ENCODE peak calls at places on chromosomes 16 and 17, in nine cellular contexts. S, V, G, L, R, U, Z, Y and P are unnamed samples. For H3K4me1, the result is how much of the 10 kb centered on the place peaks cover.

GRCh38 chr17:30226878-30227277 is 8.6 kb downstream of the SLC6A4 start:
- DNase-seq in Z (no peak), G (no peak), U (peak), R (no peak), V (no peak), S (no peak), Y (no peak), L (peak), P (no peak)

GRCh38 chr17:58364270-58364942 is 12.4 kb upstream of the SUPT4H1 start:
- DNase-seq in S (peak), Y (no peak), G (no peak), L (peak), V (peak), Z (no peak), R (no peak), U (peak), P (no peak)

GRCh38 chr17:6507535-6507934 is 48.8 kb downstream of the PITPNM3 start:
- DNase-seq in U (peak), R (peak), L (no peak), V (no peak), S (peak), G (no peak), Z (no peak), Y (no peak), P (no peak)

GRCh38 chr17:64048805-64049204 is 28.4 kb upstream of the ICAM2 start:
- DNase-seq in R (no peak), U (no peak), L (no peak), V (no peak), G (no peak), Z (no peak), S (no peak), Y (no peak), P (no peak)

GRCh38 chr16:80852261-80852872 is 48.0 kb upstream of the CDYL2 start:
- DNase-seq in L (peak), R (peak), S (peak), G (no peak), U (peak), Z (no peak), V (no peak), Y (no peak), P (no peak)

GRCh38 chr17:16283705-16284104 is 66.7 kb downstream of the PIGL start:
- DNase-seq in Y (no peak), R (peak), S (no peak), L (no peak), Z (no peak), U (no peak), G (no peak), V (no peak), P (no peak)

GRCh38 chr17:21134559-21134958 is 7.8 kb downstream of the DHRS7B start:
- DNase-seq in G (no peak), L (no peak), S (no peak), R (no peak), Y (no peak), Z (no peak), V (no peak), U (no peak), P (no peak)

GRCh38 chr17:79420318-79421243 is 190.3 kb downstream of the RBFOX3 start:
- DNase-seq in Y (no peak), U (peak), L (peak), Z (no peak), R (peak), S (no peak), V (no peak), G (no peak), P (no peak)

GRCh38 chr17:65364408-65364807 is 197.0 kb downstream of the AXIN2 start:
- DNase-seq in R (no peak), G (no peak), V (no peak), U (no peak), L (no peak), Z (no peak), S (no peak), Y (no peak), P (no peak)

DNA sequence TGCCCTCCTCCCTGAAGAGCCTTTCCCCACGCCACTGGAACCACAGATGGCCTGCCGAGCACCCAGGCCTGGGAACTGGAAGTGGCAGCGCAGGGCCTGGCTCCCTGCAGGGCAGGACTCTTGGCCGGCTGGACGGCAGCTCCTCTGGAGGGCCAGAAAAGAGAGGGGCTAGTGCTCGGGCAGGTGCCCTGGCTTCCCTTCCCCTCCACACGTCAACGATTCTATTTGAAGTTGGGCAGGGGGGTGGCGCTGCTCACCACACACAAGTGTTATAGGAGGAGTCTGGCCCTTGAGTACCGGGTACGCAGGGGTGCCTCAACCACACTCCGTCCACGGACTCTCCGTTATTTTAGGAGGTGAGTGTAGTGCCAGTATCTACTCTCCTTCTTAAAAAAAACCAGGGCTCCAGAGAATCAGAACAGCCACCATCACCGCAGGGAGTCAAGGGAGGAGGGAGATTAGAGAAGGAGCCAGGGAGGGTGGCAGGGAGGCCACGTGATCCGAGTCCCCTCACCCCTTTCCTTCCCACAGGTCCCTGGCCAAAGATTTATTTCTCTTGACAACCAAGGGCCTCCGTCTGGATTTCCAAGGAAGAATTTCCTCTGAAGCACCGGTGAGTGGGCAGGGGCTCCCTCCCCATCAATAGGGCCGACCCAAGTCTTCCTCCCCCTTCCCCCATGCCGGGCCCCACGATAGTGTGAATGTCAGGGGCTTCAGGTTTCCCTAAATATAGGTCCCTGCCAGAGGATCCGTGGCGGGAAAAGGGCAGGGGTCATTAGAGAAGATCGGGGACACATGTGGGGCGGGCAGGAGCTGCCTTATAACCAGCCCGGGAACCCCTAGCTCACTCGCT is 1.4 kb upstream of the ALDOA start:
- DNase-seq in Y (peak), Z (peak), G (peak), R (no peak), L (peak), U (no peak), V (peak), S (peak), P (peak)
- TF ChIP-seq CTCF in Y (peak), Z (peak), G (peak), R (no peak), L (peak), U (no peak), V (no peak), S (no peak), P (peak)

GRCh38 chr16:19375561-19376158 is 42.0 kb upstream of the TMC5 start:
- DNase-seq in U (peak), R (no peak), Z (peak), S (peak), G (peak), Y (no peak), L (peak), V (no peak), P (no peak)
- H3K4me1 ChIP-seq in U (under half), R (under half), Z (under half), S (under half), G (under half), Y (under half), L (under half), V (under half), P (under half)

GRCh38 chr16:1153480-1154160 is 714 bp downstream of the CACNA1H start:
- DNase-seq in V (no peak), Z (no peak), R (no peak), S (no peak), L (peak), U (no peak), G (no peak), Y (no peak), P (no peak)

GRCh38 chr16:1152651-1153259 is at the start of gene CACNA1H:
- DNase-seq in G (no peak), Z (peak), U (no peak), L (peak), Y (peak), V (no peak), R (no peak), S (no peak), P (no peak)

GRCh38 chr16:1150511-1150982 is 2.4 kb upstream of the CACNA1H start:
- DNase-seq in Y (no peak), Z (no peak), V (no peak), R (no peak), G (no peak), L (no peak), U (no peak), S (no peak), P (no peak)

GRCh38 chr16:1152123-1152638 is 725 bp upstream of the CACNA1H start:
- DNase-seq in G (no peak), L (peak), V (no peak), U (no peak), Z (no peak), Y (no peak), R (no peak), S (no peak), P (no peak)

DNA sequence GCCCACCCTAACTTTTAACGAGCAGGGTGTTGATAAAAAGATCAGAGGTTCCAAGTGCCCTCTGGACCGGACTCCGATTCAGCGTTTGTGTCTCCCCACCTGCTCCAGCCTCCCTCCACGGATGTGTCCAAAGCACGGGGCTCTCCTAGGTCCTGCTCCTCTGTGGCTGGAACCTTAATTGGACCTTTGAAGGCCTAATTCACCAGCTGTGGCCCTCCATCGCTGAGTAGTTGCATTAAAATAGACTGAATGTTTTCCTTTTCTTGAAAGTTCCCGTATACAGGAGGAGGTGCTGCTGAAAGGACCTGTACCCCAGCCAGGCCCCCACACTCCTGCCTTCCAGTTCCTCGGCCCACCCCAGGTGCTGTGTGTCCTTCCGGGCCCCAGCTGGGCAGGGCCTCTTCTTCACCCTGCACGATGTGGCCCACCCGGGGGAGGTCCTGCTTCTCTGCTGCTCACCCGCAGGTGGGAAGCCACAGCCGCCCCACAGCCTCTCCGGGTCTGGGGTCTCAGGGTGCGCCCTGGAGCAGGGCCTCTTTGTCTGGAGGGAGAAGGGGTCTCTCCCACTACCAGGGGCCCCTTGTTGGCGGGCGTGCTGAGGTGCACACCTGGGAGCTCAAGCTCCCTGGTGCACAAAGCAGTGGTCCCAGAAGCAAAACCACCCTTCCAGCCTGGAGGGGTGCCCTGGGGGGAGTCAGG is 1.3 kb upstream of the CACNA1H start:
- DNase-seq in S (no peak), Z (no peak), Y (no peak), L (no peak), G (no peak), R (no peak), U (no peak), V (no peak), P (no peak)
- H3K4me3 ChIP-seq in S (no peak), Z (no peak), Y (no peak), L (no peak), G (no peak), R (no peak), U (no peak), V (no peak), P (no peak)

GRCh38 chr17:49015924-49016774 is 19.0 kb downstream of the IGF2BP1 start:
- DNase-seq in Y (no peak), Z (no peak), S (no peak), U (no peak), V (no peak), G (no peak), R (no peak), L (no peak), P (no peak)

GRCh38 chr17:49016775-49017463 is 19.7 kb downstream of the IGF2BP1 start:
- DNase-seq in Y (no peak), R (peak), G (peak), L (peak), V (no peak), S (peak), Z (no peak), U (peak), P (no peak)

GRCh38 chr17:49015179-49015923 is 18.2 kb downstream of the IGF2BP1 start:
- DNase-seq in U (no peak), Z (no peak), L (no peak), G (no peak), V (no peak), Y (no peak), S (no peak), R (no peak), P (no peak)

GRCh38 chr17:49012893-49013255 is 15.7 kb downstream of the IGF2BP1 start:
- DNase-seq in U (no peak), Y (no peak), R (no peak), S (no peak), Z (no peak), L (no peak), G (no peak), V (no peak), P (no peak)

DNA sequence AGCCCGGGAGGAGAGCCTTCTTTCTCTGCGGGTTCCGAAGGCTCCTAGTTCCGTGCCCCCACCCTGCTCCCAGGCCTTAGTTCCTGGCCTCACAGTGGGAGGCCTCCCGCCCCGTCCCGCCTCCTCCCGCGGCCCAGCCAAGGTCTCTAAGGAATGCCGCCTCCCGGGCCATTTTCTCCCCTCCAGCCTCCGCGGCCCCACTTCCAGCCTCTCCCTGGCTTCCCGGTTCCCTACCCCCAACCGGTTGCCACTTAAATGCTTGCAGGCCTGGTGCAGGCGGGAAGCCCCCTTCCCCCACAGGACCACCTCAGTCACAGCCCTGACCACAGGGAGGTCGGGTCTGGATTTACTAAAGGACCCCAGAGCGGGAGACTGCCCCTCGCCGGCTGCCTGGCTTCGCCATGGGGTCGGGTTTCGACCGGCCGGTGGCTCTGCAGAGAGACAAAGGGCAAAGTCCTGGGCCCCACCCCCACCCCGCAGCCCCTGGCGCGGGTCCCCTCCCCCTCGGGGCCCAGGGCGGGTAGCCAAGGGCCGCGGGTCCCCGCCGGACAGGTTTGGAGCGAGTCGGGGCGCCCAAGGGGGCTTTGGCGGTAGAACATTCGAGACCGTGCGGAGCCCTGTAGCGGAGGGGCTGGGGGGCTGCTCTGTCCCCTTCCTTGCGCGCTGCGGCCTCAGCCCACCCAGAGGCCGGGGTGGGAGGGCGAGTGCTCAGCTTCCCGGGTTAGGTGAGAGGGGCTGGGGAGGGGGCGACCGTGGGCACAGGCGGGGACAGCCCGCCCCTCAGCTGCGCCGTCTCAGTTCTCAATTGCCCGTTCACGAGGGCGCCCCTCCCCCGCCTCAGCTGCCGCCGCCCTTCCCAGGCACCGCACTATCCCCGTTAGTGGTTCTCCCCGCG is 16.4 kb downstream of the IGF2BP1 start:
- DNase-seq in Z (no peak), R (no peak), G (no peak), Y (no peak), L (peak), S (no peak), U (no peak), V (no peak), P (no peak)
- TF ChIP-seq CTCF in Z (no peak), R (no peak), G (no peak), Y (no peak), L (no peak), S (no peak), U (no peak), V (no peak), P (no peak)

GRCh38 chr17:80786470-80786869 is 205.2 kb upstream of the CHMP6 start:
- DNase-seq in V (no peak), L (no peak), S (no peak), G (no peak), R (no peak), U (no peak), Y (no peak), Z (no peak), P (no peak)

GRCh38 chr17:80783971-80784370 is 207.7 kb upstream of the CHMP6 start:
- DNase-seq in G (no peak), Z (no peak), V (no peak), Y (no peak), L (no peak), U (no peak), S (no peak), R (no peak), P (no peak)

GRCh38 chr17:80789356-80789902 is 202.2 kb upstream of the CHMP6 start:
- DNase-seq in V (no peak), U (peak), Z (no peak), L (peak), G (peak), S (no peak), R (peak), Y (no peak), P (no peak)

GRCh38 chr17:80785477-80786178 is 206.0 kb upstream of the CHMP6 start:
- DNase-seq in G (no peak), U (no peak), Y (no peak), S (no peak), Z (no peak), L (no peak), V (no peak), R (no peak), P (no peak)

GRCh38 chr17:80786887-80787286 is 204.8 kb upstream of the CHMP6 start:
- DNase-seq in G (no peak), S (no peak), U (no peak), V (no peak), Y (no peak), Z (no peak), L (no peak), R (no peak), P (peak)
- H3K4me1 ChIP-seq in G (under half), S (under half), U (under half), V (under half), Y (under half), Z (half or more), L (under half), R (under half), P (under half)

GRCh38 chr16:31351246-31351936 is 3.6 kb upstream of the ITGAX start:
- DNase-seq in Z (no peak), S (no peak), R (no peak), L (no peak), Y (no peak), U (no peak), V (no peak), G (no peak), P (no peak)

GRCh38 chr16:31354394-31355291 is at the start of gene ITGAX:
- DNase-seq in L (peak), G (peak), U (peak), Y (peak), Z (no peak), S (peak), V (peak), R (no peak), P (peak)

GRCh38 chr16:31352344-31353115 is 2.4 kb upstream of the ITGAX start:
- DNase-seq in Y (no peak), R (no peak), Z (no peak), U (no peak), S (no peak), G (peak), L (no peak), V (no peak), P (no peak)

GRCh38 chr16:31350275-31351005 is 4.5 kb upstream of the ITGAX start:
- DNase-seq in Z (no peak), U (no peak), R (no peak), V (no peak), L (no peak), S (no peak), G (peak), Y (no peak), P (no peak)

GRCh38 chr16:31351937-31352315 is 3.0 kb upstream of the ITGAX start:
- DNase-seq in L (no peak), S (no peak), Y (no peak), R (no peak), V (no peak), U (no peak), Z (no peak), G (peak), P (no peak)
- H3K4me3 ChIP-seq in L (no peak), S (no peak), Y (no peak), R (no peak), V (no peak), U (no peak), Z (peak), G (no peak), P (no peak)

GRCh38 chr17:59962739-59963318 is 1.7 kb downstream of the RNFT1 start:
- DNase-seq in S (no peak), G (no peak), L (no peak), Z (no peak), V (no peak), R (no peak), Y (no peak), U (no peak), P (no peak)

GRCh38 chr17:59964455-59965328 is at the start of gene RNFT1:
- DNase-seq in V (peak), L (peak), R (peak), Y (peak), Z (peak), U (peak), G (peak), S (peak), P (peak)

GRCh38 chr17:59963738-59964454 is 644 bp downstream of the RNFT1 start:
- DNase-seq in U (peak), Z (peak), L (peak), G (peak), V (peak), R (peak), S (peak), Y (peak), P (peak)
- TF ChIP-seq CTCF in U (no peak), Z (no peak), L (no peak), G (no peak), V (no peak), R (no peak), S (no peak), Y (no peak), P (no peak)

GRCh38 chr17:77287432-77288068 is 146.8 kb downstream of the SEC14L1 start:
- DNase-seq in G (peak), L (peak), V (peak), S (peak), Y (peak), U (peak), Z (peak), R (peak), P (no peak)
- H3K4me1 ChIP-seq in G (half or more), L (under half), V (half or more), S (under half), Y (under half), U (half or more), Z (half or more), R (half or more), P (under half)

GRCh38 chr16:50549561-50549915 is 1.3 kb downstream of the NKD1 start:
- DNase-seq in R (no peak), Y (no peak), Z (no peak), L (no peak), V (no peak), U (no peak), G (no peak), S (no peak), P (no peak)
- H3K4me3 ChIP-seq in R (no peak), Y (no peak), Z (no peak), L (peak), V (no peak), U (no peak), G (no peak), S (no peak), P (peak)